ENCODE peak calls at places on chromosome 2, in nine cellular contexts. One of them, this sample, is unnamed.

GRCh38 chr2:185628985-185629384 is 109.6 kb upstream of the FSIP2 start:
- DNase-seq in esophagus muscularis mucosa: no peak
- DNase-seq in stomach: no peak
- DNase-seq in HCT116: peak
- DNase-seq in AG04450: no peak
- DNase-seq in endothelial cell: peak
- DNase-seq in uterus: no peak
- DNase-seq in GM13977: no peak
- DNase-seq in fibroblast of lung: no peak
- DNase-seq in this sample: no peak

GRCh38 chr2:135586148-135586547 is 54.9 kb downstream of the R3HDM1 start:
- DNase-seq in esophagus muscularis mucosa: no peak
- DNase-seq in stomach: no peak
- DNase-seq in HCT116: no peak
- DNase-seq in AG04450: no peak
- DNase-seq in endothelial cell: no peak
- DNase-seq in uterus: no peak
- DNase-seq in GM13977: no peak
- DNase-seq in fibroblast of lung: no peak
- DNase-seq in this sample: no peak

GRCh38 chr2:30235008-30235655 is 3.8 kb downstream of the LBH start:
- DNase-seq in esophagus muscularis mucosa: no peak
- DNase-seq in stomach: peak
- DNase-seq in HCT116: no peak
- DNase-seq in AG04450: no peak
- DNase-seq in endothelial cell: no peak
- DNase-seq in uterus: no peak
- DNase-seq in GM13977: no peak
- DNase-seq in fibroblast of lung: peak
- DNase-seq in this sample: no peak

GRCh38 chr2:100615471-100615870 is 52.7 kb downstream of the PDCL3 start:
- DNase-seq in esophagus muscularis mucosa: peak
- DNase-seq in stomach: no peak
- DNase-seq in HCT116: no peak
- DNase-seq in AG04450: no peak
- DNase-seq in endothelial cell: no peak
- DNase-seq in uterus: no peak
- DNase-seq in GM13977: no peak
- DNase-seq in fibroblast of lung: no peak
- DNase-seq in this sample: no peak

GRCh38 chr2:124915567-124915966 is 890.5 kb downstream of the CNTNAP5 start:
- DNase-seq in esophagus muscularis mucosa: no peak
- DNase-seq in stomach: no peak
- DNase-seq in HCT116: no peak
- DNase-seq in AG04450: no peak
- DNase-seq in endothelial cell: no peak
- DNase-seq in uterus: no peak
- DNase-seq in GM13977: no peak
- DNase-seq in fibroblast of lung: no peak
- DNase-seq in this sample: no peak

GRCh38 chr2:165697727-165698620 is 96.1 kb downstream of the GALNT3 start:
- DNase-seq in esophagus muscularis mucosa: no peak
- DNase-seq in stomach: no peak
- DNase-seq in HCT116: no peak
- DNase-seq in AG04450: no peak
- DNase-seq in endothelial cell: no peak
- DNase-seq in uterus: no peak
- DNase-seq in GM13977: no peak
- DNase-seq in fibroblast of lung: no peak
- DNase-seq in this sample: no peak

GRCh38 chr2:99689135-99689742 is 199.4 kb upstream of the REV1 start:
- DNase-seq in esophagus muscularis mucosa: no peak
- DNase-seq in stomach: no peak
- DNase-seq in HCT116: no peak
- DNase-seq in AG04450: no peak
- DNase-seq in endothelial cell: no peak
- DNase-seq in uterus: no peak
- DNase-seq in GM13977: no peak
- DNase-seq in fibroblast of lung: no peak
- DNase-seq in this sample: no peak

GRCh38 chr2:171553858-171554257 is 31.6 kb downstream of the CYBRD1 start:
- DNase-seq in esophagus muscularis mucosa: peak
- DNase-seq in stomach: no peak
- DNase-seq in HCT116: no peak
- DNase-seq in AG04450: no peak
- DNase-seq in endothelial cell: no peak
- DNase-seq in uterus: no peak
- DNase-seq in GM13977: no peak
- DNase-seq in fibroblast of lung: no peak
- DNase-seq in this sample: no peak

GRCh38 chr2:11836647-11837219 is 90.3 kb downstream of the LPIN1 start:
- DNase-seq in esophagus muscularis mucosa: no peak
- DNase-seq in stomach: no peak
- DNase-seq in HCT116: no peak
- DNase-seq in AG04450: no peak
- DNase-seq in endothelial cell: no peak
- DNase-seq in uterus: no peak
- DNase-seq in GM13977: no peak
- DNase-seq in fibroblast of lung: no peak
- DNase-seq in this sample: no peak

GRCh38 chr2:37802899-37803379 is 122.1 kb upstream of the RMDN2 start:
- DNase-seq in esophagus muscularis mucosa: no peak
- DNase-seq in stomach: no peak
- DNase-seq in HCT116: no peak
- DNase-seq in AG04450: peak
- DNase-seq in endothelial cell: no peak
- DNase-seq in uterus: no peak
- DNase-seq in GM13977: no peak
- DNase-seq in fibroblast of lung: peak
- DNase-seq in this sample: no peak

GRCh38 chr2:22360735-22361374 is 1024.1 kb upstream of the KLHL29 start:
- DNase-seq in esophagus muscularis mucosa: no peak
- DNase-seq in stomach: no peak
- DNase-seq in HCT116: no peak
- DNase-seq in AG04450: no peak
- DNase-seq in endothelial cell: no peak
- DNase-seq in uterus: no peak
- DNase-seq in GM13977: no peak
- DNase-seq in fibroblast of lung: no peak
- DNase-seq in this sample: no peak

GRCh38 chr2:173359231-173359630 is 4.6 kb downstream of the CDCA7 start:
- DNase-seq in esophagus muscularis mucosa: no peak
- DNase-seq in stomach: no peak
- DNase-seq in HCT116: no peak
- DNase-seq in AG04450: no peak
- DNase-seq in endothelial cell: no peak
- DNase-seq in uterus: no peak
- DNase-seq in GM13977: peak
- DNase-seq in fibroblast of lung: peak
- DNase-seq in this sample: peak

GRCh38 chr2:23454501-23455120 is 69.6 kb downstream of the KLHL29 start:
- DNase-seq in esophagus muscularis mucosa: no peak
- DNase-seq in stomach: no peak
- DNase-seq in HCT116: no peak
- DNase-seq in AG04450: no peak
- DNase-seq in endothelial cell: no peak
- DNase-seq in uterus: no peak
- DNase-seq in GM13977: no peak
- DNase-seq in fibroblast of lung: no peak
- DNase-seq in this sample: no peak

GRCh38 chr2:216426166-216426777 is 14.0 kb downstream of the SMARCAL1 start:
- DNase-seq in esophagus muscularis mucosa: no peak
- DNase-seq in stomach: no peak
- DNase-seq in HCT116: no peak
- DNase-seq in AG04450: no peak
- DNase-seq in endothelial cell: no peak
- DNase-seq in uterus: no peak
- DNase-seq in GM13977: no peak
- DNase-seq in fibroblast of lung: peak
- DNase-seq in this sample: no peak

GRCh38 chr2:59303272-59303671 is 1062.1 kb upstream of the FANCL start:
- DNase-seq in esophagus muscularis mucosa: no peak
- DNase-seq in stomach: no peak
- DNase-seq in HCT116: no peak
- DNase-seq in AG04450: no peak
- DNase-seq in endothelial cell: no peak
- DNase-seq in uterus: no peak
- DNase-seq in GM13977: no peak
- DNase-seq in fibroblast of lung: no peak
- DNase-seq in this sample: no peak

GRCh38 chr2:45014016-45014702 is 4.9 kb upstream of the SIX2 start:
- DNase-seq in esophagus muscularis mucosa: no peak
- DNase-seq in stomach: peak
- DNase-seq in HCT116: no peak
- DNase-seq in AG04450: no peak
- DNase-seq in endothelial cell: peak
- DNase-seq in uterus: peak
- DNase-seq in GM13977: peak
- DNase-seq in fibroblast of lung: peak
- DNase-seq in this sample: peak

GRCh38 chr2:241123816-241124536 is 21.9 kb upstream of the MTERF4 start:
- DNase-seq in esophagus muscularis mucosa: no peak
- DNase-seq in stomach: peak
- DNase-seq in HCT116: no peak
- DNase-seq in AG04450: no peak
- DNase-seq in endothelial cell: no peak
- DNase-seq in uterus: no peak
- DNase-seq in GM13977: no peak
- DNase-seq in fibroblast of lung: no peak
- DNase-seq in this sample: no peak

GRCh38 chr2:155442088-155442487 is 743.6 kb downstream of the KCNJ3 start:
- DNase-seq in esophagus muscularis mucosa: no peak
- DNase-seq in stomach: no peak
- DNase-seq in HCT116: no peak
- DNase-seq in AG04450: no peak
- DNase-seq in endothelial cell: no peak
- DNase-seq in uterus: no peak
- DNase-seq in GM13977: no peak
- DNase-seq in fibroblast of lung: no peak
- DNase-seq in this sample: no peak

GRCh38 chr2:155442755-155443372 is 744.4 kb downstream of the KCNJ3 start:
- DNase-seq in esophagus muscularis mucosa: no peak
- DNase-seq in stomach: no peak
- DNase-seq in HCT116: peak
- DNase-seq in AG04450: no peak
- DNase-seq in endothelial cell: no peak
- DNase-seq in uterus: no peak
- DNase-seq in GM13977: no peak
- DNase-seq in fibroblast of lung: peak
- DNase-seq in this sample: no peak
- TF ChIP-seq CTCF in esophagus muscularis mucosa: no peak
- TF ChIP-seq CTCF in stomach: no peak
- TF ChIP-seq CTCF in HCT116: no peak
- TF ChIP-seq CTCF in AG04450: no peak
- TF ChIP-seq CTCF in endothelial cell: no peak
- TF ChIP-seq CTCF in uterus: no peak
- TF ChIP-seq CTCF in GM13977: no peak
- TF ChIP-seq CTCF in fibroblast of lung: no peak
- TF ChIP-seq CTCF in this sample: no peak

DNA sequence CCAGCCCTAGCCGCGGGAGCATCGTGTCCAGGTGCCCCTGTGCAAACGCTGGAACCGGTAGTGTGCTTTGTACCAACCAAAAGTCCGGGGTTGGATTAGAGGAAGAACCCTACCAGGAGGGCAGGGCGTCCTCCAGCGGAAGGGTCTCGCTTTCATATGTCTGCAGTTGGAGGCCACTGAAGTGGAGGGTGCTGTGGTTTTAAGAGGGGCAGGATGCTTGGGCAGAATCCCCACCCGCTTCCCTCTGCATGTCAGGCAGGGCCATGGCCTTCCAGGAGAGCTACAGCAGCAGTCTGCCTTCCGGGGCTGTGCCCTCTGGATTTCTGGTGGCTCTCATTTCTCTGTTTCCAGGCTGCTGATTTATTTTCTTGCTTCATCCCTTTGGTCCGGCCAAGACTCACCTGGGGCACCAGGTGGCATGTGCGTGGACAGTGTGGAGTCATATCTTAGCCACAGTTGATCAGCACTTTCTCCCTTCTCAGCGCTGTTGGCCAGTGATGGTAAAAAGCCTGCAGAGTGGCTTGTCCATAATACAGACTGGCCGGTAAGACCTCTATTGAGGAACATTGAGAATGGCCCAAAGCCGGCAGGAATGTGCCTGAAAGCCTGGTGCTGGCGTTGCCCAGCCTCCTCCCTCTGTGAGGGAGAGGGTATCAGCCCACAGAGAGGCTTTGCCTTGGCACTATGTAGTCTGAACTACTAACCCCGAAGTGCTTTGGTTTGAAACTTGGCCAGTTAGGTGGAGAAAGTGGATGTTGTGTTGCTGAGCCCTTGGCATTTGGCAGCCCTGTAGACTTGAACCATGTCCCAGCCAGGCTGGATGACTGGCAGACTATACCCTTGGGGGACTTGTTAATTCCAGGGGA is 1.8 kb downstream of the AGAP1 start:
- DNase-seq in esophagus muscularis mucosa: no peak
- DNase-seq in stomach: no peak
- DNase-seq in HCT116: no peak
- DNase-seq in AG04450: no peak
- DNase-seq in endothelial cell: no peak
- DNase-seq in uterus: no peak
- DNase-seq in GM13977: no peak
- DNase-seq in fibroblast of lung: no peak
- DNase-seq in this sample: no peak
- TF ChIP-seq CTCF in esophagus muscularis mucosa: no peak
- TF ChIP-seq CTCF in stomach: no peak
- TF ChIP-seq CTCF in HCT116: peak
- TF ChIP-seq CTCF in AG04450: no peak
- TF ChIP-seq CTCF in endothelial cell: no peak
- TF ChIP-seq CTCF in uterus: no peak
- TF ChIP-seq CTCF in GM13977: no peak
- TF ChIP-seq CTCF in fibroblast of lung: no peak
- TF ChIP-seq CTCF in this sample: no peak

DNA sequence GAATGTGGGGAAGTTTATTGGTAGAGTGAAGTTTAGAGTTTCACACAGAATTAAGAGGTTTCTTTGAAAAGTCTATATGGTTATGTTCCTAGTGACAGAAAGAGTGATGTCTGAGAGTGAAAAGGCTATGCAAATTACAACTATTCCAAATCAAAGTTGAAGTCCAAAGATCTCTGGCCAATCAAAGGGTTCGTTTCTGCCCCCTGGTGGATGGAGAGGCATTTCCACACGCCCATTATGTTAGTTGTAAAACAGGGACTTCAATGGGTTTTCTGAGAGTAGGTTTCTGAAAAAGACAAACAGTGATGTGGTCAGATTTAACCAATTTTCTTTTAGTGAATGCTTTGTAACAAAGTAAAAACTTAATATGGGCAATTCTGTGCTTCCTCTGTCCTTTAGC is 441.5 kb upstream of the POU3F3 start:
- DNase-seq in esophagus muscularis mucosa: no peak
- DNase-seq in stomach: no peak
- DNase-seq in HCT116: no peak
- DNase-seq in AG04450: no peak
- DNase-seq in endothelial cell: peak
- DNase-seq in uterus: no peak
- DNase-seq in GM13977: peak
- DNase-seq in fibroblast of lung: no peak
- DNase-seq in this sample: peak
- TF ChIP-seq CTCF in esophagus muscularis mucosa: no peak
- TF ChIP-seq CTCF in stomach: peak
- TF ChIP-seq CTCF in HCT116: no peak
- TF ChIP-seq CTCF in AG04450: no peak
- TF ChIP-seq CTCF in endothelial cell: peak
- TF ChIP-seq CTCF in uterus: no peak
- TF ChIP-seq CTCF in GM13977: peak
- TF ChIP-seq CTCF in fibroblast of lung: no peak
- TF ChIP-seq CTCF in this sample: peak

GRCh38 chr2:64768426-64769033 is 114.8 kb upstream of the SERTAD2 start:
- DNase-seq in esophagus muscularis mucosa: no peak
- DNase-seq in stomach: no peak
- DNase-seq in HCT116: no peak
- DNase-seq in AG04450: no peak
- DNase-seq in endothelial cell: no peak
- DNase-seq in uterus: no peak
- DNase-seq in GM13977: no peak
- DNase-seq in fibroblast of lung: no peak
- DNase-seq in this sample: no peak
- TF ChIP-seq CTCF in esophagus muscularis mucosa: no peak
- TF ChIP-seq CTCF in stomach: no peak
- TF ChIP-seq CTCF in HCT116: no peak
- TF ChIP-seq CTCF in AG04450: no peak
- TF ChIP-seq CTCF in endothelial cell: no peak
- TF ChIP-seq CTCF in uterus: no peak
- TF ChIP-seq CTCF in GM13977: no peak
- TF ChIP-seq CTCF in fibroblast of lung: no peak
- TF ChIP-seq CTCF in this sample: no peak

This sample was measured in GM13976.